ENCODE peak calls at places on chromosomes 5 and 9, in seven cellular contexts. K is K562, A is HCT116, D is SK-N-SH, B is HepG2, S is H1, F is GM12878. J is an unnamed sample.
A peak's percentile ranks its signal among the peaks of the same experiment; 100 is the strongest.

GRCh38 chr5:67417839-67418238 is 221.2 kb upstream of the CD180 start:
- DNase-seq in A (no peak), F (no peak), D (no peak), B (no peak), K (no peak), S (no peak), J (no peak)

GRCh38 chr5:59587489-59588337 is 305.8 kb downstream of the PDE4D start:
- DNase-seq in S (peak; percentile 70), F (no peak), A (no peak), K (no peak), D (peak; percentile 77), B (no peak), J (peak; percentile 40)

GRCh38 chr5:128682669-128683068 is 144.6 kb upstream of the FBN2 start:
- DNase-seq in K (no peak), A (no peak), S (no peak), F (no peak), B (no peak), D (no peak), J (no peak)

GRCh38 chr9:128409998-128410397 is 10.7 kb upstream of the CERCAM start:
- DNase-seq in F (no peak), S (no peak), B (peak; percentile 24), D (no peak), A (no peak), K (no peak), J (peak; percentile 59)

GRCh38 chr9:133191989-133192388 is 17.1 kb downstream of the OBP2B start:
- DNase-seq in D (no peak), A (no peak), S (no peak), K (no peak), F (no peak), B (no peak), J (no peak)

GRCh38 chr9:91415290-91415689 is 8.3 kb downstream of the NFIL3 start:
- DNase-seq in D (no peak), K (no peak), S (no peak), B (no peak), A (no peak), F (peak; percentile 32), J (no peak)

GRCh38 chr5:51960617-51961115 is 577.4 kb downstream of the ISL1 start:
- DNase-seq in F (no peak), S (no peak), B (no peak), K (no peak), D (peak; percentile 12), A (peak; percentile 7), J (peak; percentile 47)

GRCh38 chr5:53712327-53712726 is 151.9 kb downstream of the NDUFS4 start:
- DNase-seq in B (no peak), A (no peak), F (no peak), D (no peak), S (no peak), K (no peak), J (peak; percentile 48)

GRCh38 chr5:125331987-125332628 is 585.7 kb upstream of the ZNF608 start:
- DNase-seq in D (no peak), F (no peak), K (no peak), A (no peak), S (no peak), B (no peak), J (no peak)

GRCh38 chr5:107274576-107274975 is 396.2 kb downstream of the EFNA5 start:
- DNase-seq in A (no peak), B (no peak), F (no peak), K (no peak), D (no peak), S (no peak), J (no peak)

GRCh38 chr5:175457466-175457865 is 13.5 kb upstream of the DRD1 start:
- DNase-seq in S (no peak), K (no peak), F (peak; percentile 30), D (no peak), B (no peak), A (no peak), J (no peak)

GRCh38 chr9:136552117-136552685 is 6.4 kb upstream of the NOTCH1 start:
- DNase-seq in B (no peak), K (no peak), F (no peak), S (no peak), D (no peak), A (no peak), J (peak; percentile 51)

GRCh38 chr5:177301503-177302165 is 1.9 kb downstream of the RAB24 start:
- DNase-seq in K (no peak), B (no peak), D (no peak), A (no peak), F (no peak), S (no peak), J (peak; percentile 51)

GRCh38 chr9:134231330-134231745 is 67.0 kb upstream of the RNU6ATAC start:
- DNase-seq in B (no peak), S (no peak), D (no peak), A (no peak), K (no peak), F (no peak), J (no peak)

DNA sequence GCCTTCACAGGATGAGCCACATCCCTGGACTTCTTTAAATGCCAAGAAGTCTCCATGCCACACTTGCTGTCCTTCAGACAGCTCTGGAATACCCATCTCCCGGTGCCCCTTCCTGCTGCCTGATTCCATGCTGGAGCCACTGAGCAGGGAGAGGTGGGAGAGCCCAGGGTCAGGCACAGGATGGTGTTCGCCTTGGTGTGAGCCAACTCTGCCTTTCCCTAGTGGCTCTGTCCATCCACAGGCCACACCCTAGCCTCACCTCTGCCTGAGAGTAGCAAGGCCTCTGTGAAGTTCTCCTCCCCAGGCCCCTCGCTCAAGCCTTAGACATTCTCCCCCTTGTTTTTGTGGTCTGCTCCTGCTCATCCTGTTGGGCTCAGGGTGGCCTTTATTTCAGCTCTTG is 54.2 kb upstream of the ANGPTL2 start:
- DNase-seq in K (no peak), B (no peak), F (no peak), S (no peak), A (no peak), D (no peak), J (no peak)
- TF ChIP-seq JUND in K (no peak), B (no peak), F (no peak), S (no peak), A (no peak), D (no peak), J (no peak)

GRCh38 chr9:28456886-28457285 is 883.6 kb upstream of the C9orf72 start:
- DNase-seq in A (no peak), D (no peak), B (no peak), S (no peak), F (no peak), K (no peak), J (no peak)
- TF ChIP-seq JUND in A (no peak), D (no peak), B (no peak), S (no peak), F (no peak), K (no peak), J (no peak)

DNA sequence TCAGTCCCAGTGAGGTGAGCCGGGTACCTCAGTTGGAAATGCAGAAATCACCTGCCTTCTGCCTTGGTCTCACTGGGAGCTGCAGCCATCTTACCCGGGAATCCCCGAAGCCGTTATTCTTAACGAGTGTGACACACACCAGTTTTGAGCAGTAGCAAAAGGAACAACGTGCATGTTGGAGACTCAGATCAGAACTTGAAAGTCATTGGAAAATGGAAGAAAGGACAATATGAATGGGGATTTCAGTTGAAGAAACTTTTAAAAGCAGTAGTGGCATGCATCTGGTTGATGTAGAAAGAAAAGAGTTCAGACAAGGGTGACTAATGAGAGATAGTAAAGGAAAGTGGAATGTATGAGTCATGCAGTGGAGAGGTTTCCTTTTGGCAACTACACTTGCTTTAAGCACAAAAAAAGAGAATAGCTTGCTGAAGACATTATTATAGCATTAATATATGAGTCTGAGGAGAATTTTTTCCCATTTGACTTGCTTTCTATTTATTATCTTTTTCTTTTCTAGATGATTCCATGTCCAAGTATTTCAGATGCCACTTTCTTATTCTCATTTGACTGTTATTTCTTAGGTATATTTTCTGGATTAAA is 44.4 kb upstream of the ANKDD1B start:
- DNase-seq in F (peak; percentile 92), B (peak; percentile 36), A (peak; percentile 80), S (no peak), D (no peak), K (peak; percentile 64), J (no peak)
- TF ChIP-seq JUND in F (peak; percentile 62), B (no peak), A (peak; percentile 90), S (peak; percentile 49), D (peak; percentile 98), K (peak; percentile 99), J (no peak)

GRCh38 chr5:50849554-50849953 is 183.1 kb downstream of the PARP8 start:
- DNase-seq in B (peak; percentile 2), S (no peak), K (no peak), D (no peak), F (no peak), A (no peak), J (no peak)

DNA sequence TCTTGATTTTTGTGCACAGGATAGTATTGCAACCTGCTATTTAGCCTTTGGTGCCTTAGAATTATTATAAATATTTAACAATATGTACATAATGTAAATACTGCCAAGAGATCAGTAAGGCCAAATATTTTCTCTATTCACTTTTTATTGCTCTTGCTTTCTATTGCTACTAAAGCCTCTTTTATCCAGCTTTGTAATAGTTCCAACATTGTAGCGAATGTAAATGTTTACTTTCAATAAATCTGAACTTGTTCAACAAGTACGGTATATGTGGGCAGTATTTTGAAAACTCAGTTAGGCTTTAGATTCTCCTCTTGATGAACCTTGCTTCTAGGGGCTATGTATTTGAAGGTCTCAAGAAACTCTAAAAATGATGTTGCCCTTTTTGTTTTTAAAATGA is 179.8 kb downstream of the PARP8 start:
- DNase-seq in D (no peak), A (no peak), F (no peak), B (no peak), S (no peak), K (no peak), J (no peak)
- TF ChIP-seq JUND in D (no peak), A (no peak), F (no peak), B (no peak), S (no peak), K (no peak), J (no peak)

DNA sequence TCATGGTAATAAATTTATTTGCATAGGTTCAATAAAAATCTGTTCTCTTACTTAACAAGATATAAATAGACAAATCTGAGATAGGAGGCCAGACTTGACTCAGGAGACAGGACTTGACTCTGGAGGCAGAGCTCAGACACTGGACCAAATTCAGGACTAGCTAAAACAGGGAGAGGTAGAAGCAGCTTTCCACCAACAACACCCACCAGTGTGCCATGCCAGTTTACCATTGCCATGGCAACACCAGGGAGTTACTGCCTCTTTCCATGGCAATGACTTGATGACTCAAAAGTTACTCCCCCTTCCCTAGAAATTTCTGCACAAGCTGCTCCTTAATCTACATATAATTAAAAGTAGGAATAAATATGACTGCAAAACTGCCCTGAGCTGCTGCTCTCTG is 473.1 kb downstream of the PLK2 start:
- DNase-seq in F (no peak), S (no peak), K (no peak), D (no peak), B (no peak), A (no peak), J (no peak)
- TF ChIP-seq JUND in F (no peak), S (no peak), K (no peak), D (no peak), B (no peak), A (no peak), J (no peak)

J was measured in T47D.